ENCODE peak calls at places on chromosomes 2 and 18, in nine cellular contexts. E, I, B, Q, U, H, Y, W and D are unnamed samples.

GRCh38 chr2:191150121-191150450 is 708 bp downstream of the STAT4 start:
- DNase-seq in E (no peak), I (no peak), B (no peak), Q (peak; percentile 41), U (no peak), H (peak; percentile 28), Y (no peak), W (no peak), D (no peak)

GRCh38 chr2:135074216-135074615 is 22.1 kb downstream of the RAB3GAP1 start:
- DNase-seq in E (no peak), I (no peak), B (no peak), Q (no peak), U (no peak), H (no peak), Y (no peak), W (no peak), D (no peak)

GRCh38 chr2:61423714-61424113 is 47.2 kb downstream of the USP34 start:
- DNase-seq in E (no peak), I (no peak), B (no peak), Q (no peak), U (no peak), H (no peak), Y (no peak), W (no peak), D (no peak)

GRCh38 chr2:67880291-67880761 is 182.5 kb downstream of the C1D start:
- DNase-seq in E (no peak), I (peak; percentile 69), B (no peak), Q (no peak), U (no peak), H (no peak), Y (no peak), W (no peak), D (no peak)

GRCh38 chr2:209236369-209236768 is 187.5 kb upstream of the MAP2 start:
- DNase-seq in E (no peak), I (no peak), B (no peak), Q (no peak), U (no peak), H (no peak), Y (no peak), W (no peak), D (no peak)

GRCh38 chr2:155099784-155100183 is 401.3 kb downstream of the KCNJ3 start:
- DNase-seq in E (no peak), I (peak; percentile 0), B (no peak), Q (no peak), U (no peak), H (no peak), Y (no peak), W (no peak), D (no peak)

GRCh38 chr2:18062892-18063291 is 184.4 kb downstream of the KCNS3 start:
- DNase-seq in E (no peak), I (peak; percentile 23), B (no peak), Q (no peak), U (peak; percentile 26), H (no peak), Y (no peak), W (no peak), D (no peak)

GRCh38 chr2:239357954-239358754 is 42.7 kb downstream of the HDAC4 start:
- DNase-seq in E (no peak), I (peak; percentile 48), B (no peak), Q (no peak), U (peak; percentile 71), H (no peak), Y (no peak), W (no peak), D (no peak)

GRCh38 chr2:157627594-157628281 is 926 bp downstream of the ACVR1C start:
- DNase-seq in E (no peak), I (peak; percentile 44), B (peak; percentile 19), Q (peak; percentile 85), U (no peak), H (peak; percentile 25), Y (peak; percentile 37), W (no peak), D (no peak)

GRCh38 chr2:56687169-56687568 is 503.4 kb downstream of the CCDC85A start:
- DNase-seq in E (no peak), I (peak; percentile 48), B (no peak), Q (no peak), U (no peak), H (no peak), Y (no peak), W (no peak), D (no peak)

GRCh38 chr18:31648966-31649429 is 35.4 kb downstream of the B4GALT6 start:
- DNase-seq in E (peak; percentile 21), I (peak; percentile 75), B (no peak), Q (peak; percentile 58), U (peak; percentile 28), H (peak; percentile 50), Y (no peak), W (peak; percentile 59), D (no peak)

GRCh38 chr2:237118025-237118424 is 32.3 kb downstream of the COPS8 start:
- DNase-seq in E (no peak), I (peak; percentile 64), B (no peak), Q (no peak), U (peak; percentile 57), H (no peak), Y (no peak), W (no peak), D (no peak)

GRCh38 chr2:75200140-75200985 is 1.0 kb upstream of the TACR1 start:
- DNase-seq in E (peak; percentile 22), I (peak; percentile 58), B (no peak), Q (peak; percentile 73), U (peak; percentile 28), H (no peak), Y (peak; percentile 65), W (peak; percentile 24), D (peak; percentile 42)

GRCh38 chr2:198950813-198951212 is 506.9 kb downstream of the SATB2 start:
- DNase-seq in E (no peak), I (no peak), B (no peak), Q (peak; percentile 66), U (no peak), H (no peak), Y (no peak), W (no peak), D (no peak)

GRCh38 chr2:198945496-198945895 is 512.2 kb downstream of the SATB2 start:
- DNase-seq in E (no peak), I (no peak), B (no peak), Q (no peak), U (no peak), H (no peak), Y (no peak), W (no peak), D (no peak)
- TF ChIP-seq CTCF in E (no peak), I (no peak), B (no peak), Q (no peak), U (no peak), H (no peak), Y (no peak), W (no peak), D (no peak)

DNA sequence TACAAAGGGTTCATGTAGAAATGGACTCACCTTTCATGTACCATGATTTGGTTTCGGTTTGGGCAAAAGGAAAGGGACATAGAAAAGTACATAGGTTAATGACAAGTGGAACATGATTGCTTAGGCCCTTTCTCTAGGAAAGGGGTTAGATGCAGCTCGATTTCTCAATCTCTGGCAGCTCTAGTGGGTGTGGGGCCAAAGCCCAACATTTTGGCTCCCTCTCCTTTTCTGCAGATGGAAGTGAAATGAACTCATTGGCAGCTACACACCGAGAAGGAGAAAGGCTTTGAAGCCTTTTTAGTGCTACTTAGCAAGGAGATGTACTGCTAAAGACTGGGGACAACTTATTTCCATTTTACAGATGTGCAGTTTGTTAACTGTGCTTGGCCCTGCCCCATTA is 93.8 kb downstream of the LYPD6B start:
- DNase-seq in E (no peak), I (no peak), B (no peak), Q (no peak), U (peak; percentile 27), H (no peak), Y (no peak), W (no peak), D (no peak)
- TF ChIP-seq CTCF in E (no peak), I (no peak), B (no peak), Q (no peak), U (no peak), H (no peak), Y (no peak), W (no peak), D (no peak)

GRCh38 chr18:21448301-21448700 is 152.2 kb downstream of the ESCO1 start:
- DNase-seq in E (no peak), I (peak; percentile 60), B (no peak), Q (no peak), U (peak; percentile 26), H (no peak), Y (no peak), W (no peak), D (no peak)

GRCh38 chr18:21443776-21444464 is 156.6 kb downstream of the ESCO1 start:
- DNase-seq in E (no peak), I (no peak), B (no peak), Q (no peak), U (peak; percentile 33), H (no peak), Y (no peak), W (no peak), D (no peak)

GRCh38 chr18:21449367-21450250 is 150.9 kb downstream of the ESCO1 start:
- DNase-seq in E (no peak), I (no peak), B (no peak), Q (no peak), U (no peak), H (no peak), Y (no peak), W (no peak), D (no peak)

GRCh38 chr18:21441670-21442069 is 158.8 kb downstream of the ESCO1 start:
- DNase-seq in E (no peak), I (no peak), B (no peak), Q (no peak), U (no peak), H (no peak), Y (no peak), W (no peak), D (no peak)

GRCh38 chr18:21444465-21445023 is 156.0 kb downstream of the ESCO1 start:
- DNase-seq in E (peak; percentile 32), I (peak; percentile 55), B (no peak), Q (no peak), U (peak; percentile 72), H (peak; percentile 50), Y (no peak), W (peak; percentile 54), D (peak; percentile 42)
- TF ChIP-seq CTCF in E (peak; percentile 69), I (peak; percentile 87), B (no peak), Q (peak; percentile 84), U (peak; percentile 88), H (peak; percentile 56), Y (no peak), W (peak; percentile 70), D (peak; percentile 56)

GRCh38 chr2:45009303-45009927 is at the start of gene SIX2:
- DNase-seq in E (peak; percentile 81), I (peak; percentile 91), B (no peak), Q (peak; percentile 100), U (peak; percentile 87), H (peak; percentile 72), Y (peak; percentile 93), W (peak; percentile 38), D (peak; percentile 75)
- TF ChIP-seq CTCF in E (no peak), I (no peak), B (no peak), Q (no peak), U (no peak), H (no peak), Y (no peak), W (no peak), D (no peak)

GRCh38 chr2:127422631-127423475 is 4.6 kb downstream of the PROC start:
- DNase-seq in E (no peak), I (no peak), B (no peak), Q (peak; percentile 85), U (no peak), H (peak; percentile 50), Y (no peak), W (no peak), D (no peak)
- TF ChIP-seq CTCF in E (peak; percentile 7), I (no peak), B (no peak), Q (no peak), U (no peak), H (no peak), Y (no peak), W (no peak), D (no peak)